ENCODE peak calls at places on chromosomes 11 and 22, in five cellular contexts. V, N, L, J and A are unnamed samples.

GRCh38 chr11:24598636-24599035 is 101.8 kb downstream of the LUZP2 start:
- DNase-seq in L (no peak), V (no peak), N (no peak), J (peak), A (no peak)

GRCh38 chr22:48192920-48193319 is 1430.5 kb downstream of the TBC1D22A start:
- DNase-seq in V (no peak), N (no peak), L (no peak), J (no peak), A (no peak)

GRCh38 chr11:65491614-65492386 is 7.0 kb upstream of the MALAT1 start:
- DNase-seq in L (no peak), J (peak), N (peak), V (no peak), A (peak)

GRCh38 chr11:125285844-125286243 is 121.3 kb downstream of the PKNOX2 start:
- DNase-seq in N (no peak), L (no peak), V (no peak), J (no peak), A (no peak)

GRCh38 chr11:35389897-35390462 is 29.4 kb downstream of the SLC1A2 start:
- DNase-seq in L (no peak), N (no peak), V (no peak), J (no peak), A (no peak)

GRCh38 chr11:11979487-11980117 is 28.8 kb downstream of the DKK3 start:
- DNase-seq in N (no peak), V (no peak), L (no peak), J (peak), A (no peak)

GRCh38 chr11:125494987-125495725 is 909 bp downstream of the FEZ1 start:
- DNase-seq in N (peak), J (peak), L (peak), V (peak), A (peak)

GRCh38 chr22:18057568-18058209 is 20.1 kb upstream of the PEX26 start:
- DNase-seq in L (no peak), V (peak), J (peak), N (no peak), A (no peak)

GRCh38 chr22:38490475-38490874 is 15.6 kb downstream of the DDX17 start:
- DNase-seq in L (no peak), J (no peak), V (no peak), N (no peak), A (no peak)

GRCh38 chr11:32580967-32581366 is 2.7 kb upstream of the EIF3M start:
- DNase-seq in J (peak), N (no peak), V (peak), L (no peak), A (no peak)

GRCh38 chr11:3994030-3994640 is 100.5 kb upstream of the RRM1 start:
- DNase-seq in N (no peak), L (no peak), V (peak), J (no peak), A (no peak)

GRCh38 chr11:5818245-5818865 is 9.6 kb downstream of the OR52N2 start:
- DNase-seq in N (no peak), J (no peak), L (no peak), V (no peak), A (no peak)

GRCh38 chr11:121291896-121292502 is 572 bp upstream of the SC5D start:
- DNase-seq in L (no peak), J (peak), V (no peak), N (peak), A (no peak)

GRCh38 chr22:46068908-46069481 is 81.3 kb upstream of the PPARA start:
- DNase-seq in N (no peak), L (no peak), J (peak), V (no peak), A (peak)

GRCh38 chr11:76526878-76527277 is 82.1 kb downstream of the EMSY start:
- DNase-seq in N (no peak), J (no peak), L (no peak), V (no peak), A (no peak)

GRCh38 chr22:24482586-24482985 is 12.5 kb upstream of the UPB1 start:
- DNase-seq in N (no peak), J (peak), V (peak), L (no peak), A (no peak)

GRCh38 chr11:64556721-64557250 is 34.2 kb upstream of the SLC22A12 start:
- DNase-seq in L (no peak), J (no peak), V (no peak), N (no peak), A (no peak)

GRCh38 chr11:119717839-119718534 is 11.0 kb downstream of the NECTIN1 start:
- DNase-seq in V (no peak), J (no peak), N (peak), L (no peak), A (no peak)

GRCh38 chr22:47452184-47452583 is 689.7 kb downstream of the TBC1D22A start:
- DNase-seq in J (no peak), L (no peak), V (no peak), N (no peak), A (no peak)

GRCh38 chr11:92670293-92670890 is 299.1 kb upstream of the MTNR1B start:
- DNase-seq in V (no peak), N (peak), J (no peak), L (no peak), A (no peak)

GRCh38 chr11:15276616-15277015 is 161.9 kb downstream of the INSC start:
- DNase-seq in L (no peak), J (peak), N (peak), V (no peak), A (no peak)
- TF ChIP-seq CTCF in L (peak), J (peak), N (peak), V (no peak), A (peak)

GRCh38 chr11:132161538-132161937 is 791.1 kb downstream of the NTM start:
- DNase-seq in V (no peak), J (no peak), N (no peak), L (no peak), A (no peak)

GRCh38 chr11:132158696-132159095 is 788.3 kb downstream of the NTM start:
- DNase-seq in N (no peak), L (no peak), J (no peak), V (peak), A (no peak)

DNA sequence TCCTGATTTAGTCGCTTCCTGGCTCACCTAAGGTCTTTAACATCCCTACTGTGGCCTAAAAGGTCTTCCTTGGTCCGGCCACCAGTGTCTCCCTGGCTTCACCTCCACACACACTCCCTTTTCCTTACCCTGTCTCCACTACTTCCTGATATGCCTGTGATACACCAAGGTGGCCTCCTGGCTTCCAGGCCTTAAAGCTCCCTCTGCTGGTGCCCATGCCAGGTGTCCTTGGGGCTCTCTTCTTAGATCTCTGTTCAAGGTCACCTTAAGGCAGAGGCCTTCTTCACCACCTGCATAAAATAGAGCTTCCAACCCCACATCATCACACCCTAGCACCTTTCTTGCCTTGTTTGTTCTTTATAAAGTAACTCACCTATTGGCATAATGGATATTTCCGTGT is 787.7 kb downstream of the NTM start:
- DNase-seq in N (no peak), J (peak), L (no peak), V (peak), A (no peak)
- TF ChIP-seq CTCF in N (peak), J (peak), L (peak), V (no peak), A (no peak)

DNA sequence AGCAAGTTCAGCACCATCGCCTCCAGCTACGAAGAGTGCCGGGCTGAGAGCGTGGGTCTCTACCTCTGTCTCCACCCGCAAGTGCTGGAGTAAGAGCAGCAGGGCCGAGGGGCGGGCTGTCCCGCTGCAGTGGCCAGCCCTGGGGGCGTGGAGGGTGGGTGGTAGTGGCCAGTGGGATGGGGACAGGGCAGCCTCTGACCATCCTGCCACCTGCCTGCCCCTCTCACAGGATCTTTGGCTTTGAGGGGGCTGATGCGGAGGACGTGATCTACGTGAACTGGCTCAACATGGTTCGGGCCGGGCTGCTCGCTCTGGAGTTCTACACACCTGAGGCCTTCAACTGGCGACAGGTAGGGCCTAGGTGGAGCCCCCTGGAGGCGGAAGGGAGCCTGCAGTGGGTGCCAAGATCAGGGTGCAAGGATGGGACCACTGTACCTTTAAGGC is 15.0 kb upstream of the BBS1 start:
- DNase-seq in N (no peak), L (no peak), J (no peak), V (no peak), A (no peak)
- TF ChIP-seq CTCF in N (peak), L (peak), J (peak), V (no peak), A (peak)

GRCh38 chr11:116217441-116217840 is 555.3 kb downstream of the BUD13 start:
- DNase-seq in N (no peak), L (no peak), V (no peak), J (no peak), A (no peak)
- TF ChIP-seq CTCF in N (no peak), L (no peak), V (no peak), J (no peak), A (no peak)

GRCh38 chr11:1805525-1805924 is 29.3 kb upstream of the SYT8 start:
- DNase-seq in V (no peak), L (no peak), N (no peak), J (no peak), A (no peak)
- TF ChIP-seq CTCF in V (no peak), L (no peak), N (no peak), J (no peak), A (no peak)

DNA sequence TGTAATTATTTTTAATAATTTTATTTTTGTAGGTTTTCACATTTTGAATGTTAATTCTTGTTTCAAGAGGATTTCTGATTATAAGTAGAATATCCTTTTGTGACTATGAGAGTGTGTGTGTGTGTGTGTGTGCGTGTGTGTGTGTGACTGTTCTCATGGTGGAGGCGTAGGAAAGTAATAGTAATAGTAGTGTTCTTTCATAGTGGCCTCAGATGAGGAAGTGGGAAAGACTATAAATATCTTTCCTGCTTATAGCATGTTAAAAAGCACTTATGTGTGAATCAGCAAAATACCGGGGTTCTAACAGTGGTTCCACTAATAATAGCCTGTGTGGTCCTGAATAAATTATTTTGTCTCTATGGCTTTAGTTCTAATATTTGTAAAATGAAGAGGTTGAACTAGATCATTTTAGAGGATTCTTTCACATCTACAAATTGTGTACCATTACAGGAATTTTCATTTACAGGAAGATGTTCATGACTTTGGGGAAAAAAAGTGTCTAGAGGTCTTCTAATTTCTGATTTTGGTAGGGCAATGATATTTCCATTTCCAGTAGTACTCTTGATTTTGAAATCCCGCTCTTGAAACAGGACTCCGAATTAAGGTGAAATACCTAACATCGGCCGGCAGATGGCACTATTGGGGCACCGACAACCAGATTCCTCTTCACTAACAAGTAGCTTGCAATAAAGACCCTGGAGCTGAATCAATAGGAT is 29.9 kb upstream of the OR10G7 start:
- DNase-seq in V (peak), L (peak), N (peak), J (peak), A (peak)
- TF ChIP-seq CTCF in V (peak), L (peak), N (peak), J (peak), A (peak)

GRCh38 chr11:67056640-67057409 is at the start of gene RHOD:
- DNase-seq in J (peak), N (peak), L (peak), V (peak), A (peak)
- TF ChIP-seq CTCF in J (no peak), N (no peak), L (no peak), V (no peak), A (peak)